ENCODE peak calls at places on chromosomes 12 and 14, in six cellular contexts. X, J, T, Z, Y and S are unnamed samples.

GRCh38 chr14:65382586-65382985 is 29.9 kb upstream of the FUT8 start:
- DNase-seq in X (no peak), J (no peak), T (no peak), Z (no peak), Y (no peak), S (no peak)

GRCh38 chr12:66132408-66132807 is 1.9 kb upstream of the LLPH start:
- DNase-seq in X (peak), J (no peak), T (no peak), Z (no peak), Y (no peak), S (no peak)

GRCh38 chr12:122054842-122055544 is 23.6 kb upstream of the MLXIP start:
- DNase-seq in X (no peak), J (no peak), T (no peak), Z (no peak), Y (no peak), S (no peak)

GRCh38 chr12:46499901-46500300 is 127.3 kb upstream of the SLC38A2 start:
- DNase-seq in X (no peak), J (no peak), T (no peak), Z (no peak), Y (no peak), S (no peak)

GRCh38 chr14:95314609-95315008 is 5.1 kb downstream of the CLMN start:
- DNase-seq in X (no peak), J (no peak), T (no peak), Z (peak), Y (no peak), S (no peak)

GRCh38 chr14:31229638-31230229 is 22.1 kb upstream of the HECTD1 start:
- DNase-seq in X (no peak), J (no peak), T (peak), Z (peak), Y (no peak), S (peak)

GRCh38 chr14:26963696-26964095 is 365.9 kb upstream of the NOVA1 start:
- DNase-seq in X (no peak), J (no peak), T (no peak), Z (no peak), Y (peak), S (no peak)

GRCh38 chr14:22668863-22669262 is 24.7 kb upstream of the OR6J1 start:
- DNase-seq in X (no peak), J (no peak), T (no peak), Z (no peak), Y (no peak), S (no peak)

GRCh38 chr12:51910168-51910567 is 2.9 kb downstream of the ACVRL1 start:
- DNase-seq in X (peak), J (no peak), T (no peak), Z (no peak), Y (no peak), S (no peak)

GRCh38 chr14:81766597-81766996 is 232.9 kb upstream of the SEL1L start:
- DNase-seq in X (no peak), J (no peak), T (no peak), Z (no peak), Y (no peak), S (no peak)

GRCh38 chr12:114684098-114684869 is at the start of gene TBX3:
- DNase-seq in X (peak), J (peak), T (peak), Z (peak), Y (peak), S (peak)

GRCh38 chr14:32167907-32168306 is 33.9 kb upstream of the RNU6-7 start:
- DNase-seq in X (no peak), J (no peak), T (no peak), Z (no peak), Y (no peak), S (no peak)

GRCh38 chr12:46874642-46875041 is 48.8 kb upstream of the SLC38A4 start:
- DNase-seq in X (peak), J (peak), T (no peak), Z (no peak), Y (no peak), S (no peak)

GRCh38 chr14:22337938-22338337 is 251.1 kb downstream of the DAD1 start:
- DNase-seq in X (no peak), J (no peak), T (no peak), Z (no peak), Y (no peak), S (no peak)

GRCh38 chr12:25421651-25422150 is 131.4 kb downstream of the LMNTD1 start:
- DNase-seq in X (no peak), J (no peak), T (no peak), Z (no peak), Y (no peak), S (no peak)

GRCh38 chr12:96473394-96474093 is 15.8 kb upstream of the CFAP54 start:
- DNase-seq in X (peak), J (no peak), T (no peak), Z (no peak), Y (no peak), S (no peak)

GRCh38 chr12:116393859-116394650 is 116.6 kb upstream of the MED13L start:
- DNase-seq in X (no peak), J (no peak), T (no peak), Z (no peak), Y (no peak), S (no peak)

GRCh38 chr12:52812749-52813148 is 1.2 kb downstream of the KRT4 start:
- DNase-seq in X (no peak), J (no peak), T (no peak), Z (no peak), Y (no peak), S (peak)

GRCh38 chr12:67981236-67982164 is 7.7 kb upstream of the IFNG-AS1 start:
- DNase-seq in X (no peak), J (no peak), T (peak), Z (peak), Y (no peak), S (no peak)

GRCh38 chr12:46209914-46210834 is 58.7 kb downstream of the SLC38A1 start:
- DNase-seq in X (peak), J (peak), T (no peak), Z (no peak), Y (peak), S (no peak)

GRCh38 chr14:55272922-55273321 is 1.7 kb downstream of the FBXO34 start:
- DNase-seq in X (peak), J (no peak), T (no peak), Z (no peak), Y (no peak), S (peak)

GRCh38 chr12:11812558-11813421 is 163.3 kb downstream of the ETV6 start:
- DNase-seq in X (peak), J (peak), T (no peak), Z (no peak), Y (no peak), S (no peak)

GRCh38 chr12:19120795-19121194 is 8.7 kb upstream of the PLEKHA5 start:
- DNase-seq in X (no peak), J (no peak), T (no peak), Z (no peak), Y (no peak), S (no peak)

GRCh38 chr14:50260511-50260910 is 29.1 kb upstream of the SOS2 start:
- DNase-seq in X (peak), J (no peak), T (peak), Z (no peak), Y (no peak), S (peak)

GRCh38 chr14:50978888-50979287 is 34.6 kb upstream of the PYGL start:
- DNase-seq in X (no peak), J (no peak), T (no peak), Z (no peak), Y (no peak), S (no peak)

GRCh38 chr12:68958337-68958736 is 25.4 kb upstream of the CPM start:
- DNase-seq in X (no peak), J (no peak), T (no peak), Z (no peak), Y (no peak), S (no peak)

GRCh38 chr14:68685419-68686211 is 107.3 kb downstream of the ZFP36L1 start:
- DNase-seq in X (no peak), J (no peak), T (no peak), Z (no peak), Y (peak), S (no peak)

GRCh38 chr14:74083784-74084276 is 423 bp downstream of the ALDH6A1 start:
- DNase-seq in X (no peak), J (no peak), T (no peak), Z (no peak), Y (no peak), S (peak)

GRCh38 chr12:98909749-98910148 is 264.7 kb downstream of the APAF1 start:
- DNase-seq in X (no peak), J (no peak), T (no peak), Z (no peak), Y (no peak), S (no peak)

GRCh38 chr14:91335191-91336092 is 82.2 kb downstream of the CCDC88C start:
- DNase-seq in X (no peak), J (no peak), T (no peak), Z (no peak), Y (no peak), S (no peak)

GRCh38 chr14:104799239-104799599 is 1.7 kb upstream of the ZBTB42 start:
- DNase-seq in X (no peak), J (peak), T (no peak), Z (no peak), Y (no peak), S (peak)

GRCh38 chr14:104802120-104802912 is 1.4 kb downstream of the ZBTB42 start:
- DNase-seq in X (no peak), J (peak), T (no peak), Z (no peak), Y (no peak), S (no peak)

GRCh38 chr14:104801284-104802119 is 601 bp downstream of the ZBTB42 start:
- DNase-seq in X (no peak), J (peak), T (no peak), Z (no peak), Y (no peak), S (peak)

GRCh38 chr14:104799657-104800599 is 973 bp upstream of the ZBTB42 start:
- DNase-seq in X (peak), J (peak), T (peak), Z (peak), Y (peak), S (peak)

GRCh38 chr14:104800600-104801283 is at the start of gene ZBTB42:
- DNase-seq in X (peak), J (peak), T (peak), Z (no peak), Y (peak), S (peak)
- TF ChIP-seq POLR2A in X (no peak), J (no peak), T (no peak), Z (no peak), Y (peak), S (no peak)

DNA sequence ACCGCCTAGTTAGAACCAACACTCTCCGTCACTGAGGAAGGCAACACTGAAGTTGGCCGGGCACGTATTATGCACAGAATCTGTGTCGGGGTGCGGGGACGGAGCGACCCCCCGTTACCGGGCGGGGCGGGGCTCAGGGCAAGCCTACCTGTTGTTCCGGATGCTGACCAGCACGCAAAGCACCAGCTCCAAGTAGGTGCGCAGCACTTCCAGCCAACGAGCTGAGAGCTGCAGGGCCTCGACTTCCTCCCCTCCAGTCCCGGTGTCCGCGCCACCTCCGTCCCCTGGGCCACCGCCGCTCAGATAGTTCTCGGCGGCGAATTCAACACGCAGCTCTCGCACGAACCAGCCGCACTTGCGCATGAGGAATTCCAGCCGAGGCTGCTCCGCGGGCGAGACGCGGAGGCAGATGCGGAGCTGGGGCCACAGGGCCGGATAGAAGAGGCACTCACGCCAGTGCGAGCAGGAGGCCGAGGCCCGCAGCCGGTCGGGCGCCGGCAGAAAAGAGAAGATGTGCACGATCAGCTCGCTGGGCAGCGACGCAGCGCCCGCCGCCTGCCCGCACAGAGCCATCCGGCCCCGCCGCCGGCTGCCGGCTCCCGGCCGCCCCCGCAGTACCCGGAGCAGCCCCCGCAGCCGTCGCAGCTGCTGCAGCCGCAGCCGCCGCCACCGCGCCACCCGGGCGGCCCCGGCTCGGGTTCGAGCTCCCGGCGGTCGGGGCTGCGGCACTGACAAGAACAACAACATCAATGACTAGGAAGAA is 636 bp downstream of the FBXO33 start:
- DNase-seq in X (peak), J (peak), T (peak), Z (peak), Y (peak), S (peak)
- TF ChIP-seq POLR2A in X (no peak), J (peak), T (no peak), Z (peak), Y (peak), S (peak)

GRCh38 chr12:87439990-87440827 is 589.0 kb downstream of the C12orf50 start:
- DNase-seq in X (peak), J (no peak), T (no peak), Z (peak), Y (no peak), S (no peak)

GRCh38 chr12:87441511-87441910 is 587.7 kb downstream of the C12orf50 start:
- DNase-seq in X (no peak), J (no peak), T (no peak), Z (no peak), Y (no peak), S (no peak)

GRCh38 chr12:87444039-87444438 is 585.2 kb downstream of the C12orf50 start:
- DNase-seq in X (no peak), J (no peak), T (no peak), Z (no peak), Y (no peak), S (no peak)
- TF ChIP-seq POLR2A in X (no peak), J (no peak), T (no peak), Z (no peak), Y (no peak), S (no peak)

GRCh38 chr12:57590892-57591566 is at the start of gene PIP4K2C:
- DNase-seq in X (peak), J (peak), T (peak), Z (peak), Y (peak), S (peak)
- TF ChIP-seq POLR2A in X (peak), J (peak), T (no peak), Z (peak), Y (no peak), S (peak)

GRCh38 chr14:104970231-104971068 is 7.7 kb downstream of the AHNAK2 start:
- DNase-seq in X (peak), J (peak), T (no peak), Z (peak), Y (peak), S (no peak)
- TF ChIP-seq POLR2A in X (peak), J (no peak), T (no peak), Z (peak), Y (peak), S (no peak)

GRCh38 chr12:1665366-1665765 is 25.5 kb upstream of the ADIPOR2 start:
- DNase-seq in X (no peak), J (no peak), T (no peak), Z (no peak), Y (no peak), S (no peak)

GRCh38 chr12:1660304-1661187 is 30.3 kb upstream of the ADIPOR2 start:
- DNase-seq in X (peak), J (no peak), T (peak), Z (no peak), Y (peak), S (peak)

GRCh38 chr12:1661553-1662335 is 29.1 kb upstream of the ADIPOR2 start:
- DNase-seq in X (peak), J (peak), T (peak), Z (peak), Y (peak), S (peak)

GRCh38 chr12:1663440-1664132 is 27.3 kb upstream of the ADIPOR2 start:
- DNase-seq in X (no peak), J (no peak), T (no peak), Z (no peak), Y (no peak), S (no peak)

GRCh38 chr12:1662761-1663439 is 28.0 kb upstream of the ADIPOR2 start:
- DNase-seq in X (no peak), J (peak), T (peak), Z (peak), Y (no peak), S (peak)
- TF ChIP-seq POLR2A in X (no peak), J (no peak), T (no peak), Z (no peak), Y (no peak), S (no peak)

DNA sequence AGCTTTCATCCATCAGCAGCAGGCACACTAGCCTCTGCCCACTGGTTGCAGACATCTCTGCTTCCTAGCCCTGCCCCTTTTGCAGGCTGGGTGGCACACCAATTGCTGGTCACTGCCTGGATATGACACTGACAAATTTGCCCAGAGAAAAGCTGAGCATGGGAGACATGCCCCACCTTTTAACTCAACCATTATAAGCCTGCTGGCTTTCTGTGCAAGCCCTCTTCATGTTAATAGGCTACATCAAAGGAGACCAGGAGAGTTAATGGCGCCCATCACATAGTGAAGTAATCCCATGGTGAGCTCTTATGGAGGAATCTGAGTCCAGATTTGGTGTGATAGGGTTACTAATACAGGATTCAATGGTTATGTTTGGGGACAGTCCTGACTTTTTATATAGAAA is 139.2 kb downstream of the KICS2 start:
- DNase-seq in X (no peak), J (no peak), T (no peak), Z (no peak), Y (no peak), S (no peak)
- TF ChIP-seq POLR2A in X (no peak), J (no peak), T (no peak), Z (no peak), Y (no peak), S (no peak)

GRCh38 chr12:71070416-71071155 is 87.2 kb downstream of the TSPAN8 start:
- DNase-seq in X (no peak), J (no peak), T (no peak), Z (no peak), Y (no peak), S (no peak)
- TF ChIP-seq POLR2A in X (no peak), J (no peak), T (no peak), Z (no peak), Y (no peak), S (no peak)

DNA sequence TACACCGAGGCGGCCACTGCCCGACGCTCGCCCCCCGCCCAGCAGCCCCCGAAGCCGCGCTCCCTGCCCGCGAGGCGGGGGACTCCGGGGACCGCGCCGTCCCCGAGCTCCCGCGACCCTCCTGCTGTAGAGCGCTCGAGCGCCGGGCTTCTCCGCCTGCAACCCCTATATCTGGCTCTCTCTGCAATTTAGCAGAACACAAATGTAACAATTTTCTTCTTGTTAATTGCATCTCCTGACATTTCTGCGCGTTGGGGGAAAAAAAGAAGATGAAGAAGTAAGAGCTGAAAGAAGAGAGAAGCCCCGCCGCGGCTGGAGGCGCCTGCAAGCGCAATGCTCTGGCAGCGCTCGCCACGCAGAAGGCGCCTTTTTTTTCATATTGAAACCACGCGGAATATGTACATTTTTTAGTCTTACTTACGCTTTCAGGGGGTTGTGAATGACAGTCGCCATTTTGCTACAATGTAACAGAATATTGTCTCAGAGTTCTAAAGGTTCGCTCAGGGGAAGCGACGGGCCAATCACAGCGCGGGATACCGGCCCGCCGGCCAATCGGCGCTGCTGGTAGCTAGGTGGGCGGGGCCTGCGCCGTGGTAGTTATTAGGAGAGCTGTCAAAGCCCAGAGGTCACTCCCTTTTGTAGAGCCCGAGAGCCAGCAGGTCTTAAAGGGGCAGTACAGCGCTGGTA is at the start of gene DPF3:
- DNase-seq in X (peak), J (peak), T (peak), Z (peak), Y (peak), S (peak)
- TF ChIP-seq POLR2A in X (peak), J (peak), T (no peak), Z (no peak), Y (peak), S (peak)